ENCODE peak calls at places on chromosomes 13 and 19, in nine cellular contexts. D is lower lobe of right lung, Z is fibroblast of lung, U is left ventricle myocardium inferior, F is Caco-2, C is sigmoid colon, M is A673, Q is A549, X is lung. N is an unnamed sample.

GRCh38 chr13:83223546-83223945 is 658.7 kb downstream of the SLITRK1 start:
- DNase-seq in D (no peak), Z (no peak), U (no peak), F (no peak), C (no peak), M (no peak), Q (no peak), X (no peak), N (no peak)

GRCh38 chr19:1653300-1653628 is 849 bp upstream of the TCF3 start:
- DNase-seq in D (no peak), Z (no peak), U (no peak), F (no peak), C (no peak), M (no peak), Q (no peak), X (no peak), N (no peak)

GRCh38 chr19:38252935-38253691 is 3.1 kb downstream of the PPP1R14A start:
- DNase-seq in D (peak), Z (peak), U (peak), F (no peak), C (peak), M (no peak), Q (no peak), X (no peak), N (no peak)

GRCh38 chr19:47687906-47688305 is 25.3 kb upstream of the EHD2 start:
- DNase-seq in D (no peak), Z (no peak), U (no peak), F (no peak), C (no peak), M (no peak), Q (no peak), X (no peak), N (no peak)

GRCh38 chr19:5967994-5968430 is 9.9 kb downstream of the RANBP3 start:
- DNase-seq in D (peak), Z (peak), U (peak), F (peak), C (peak), M (peak), Q (peak), X (peak), N (peak)

GRCh38 chr19:46416077-46416709 is 2.8 kb upstream of the CCDC8 start:
- DNase-seq in D (peak), Z (peak), U (peak), F (peak), C (peak), M (peak), Q (peak), X (peak), N (peak)

GRCh38 chr19:31391518-31391917 is 42.3 kb upstream of the TSHZ3 start:
- DNase-seq in D (no peak), Z (no peak), U (no peak), F (no peak), C (no peak), M (no peak), Q (no peak), X (no peak), N (no peak)

GRCh38 chr19:58338825-58339558 is 12.2 kb downstream of the ZSCAN22 start:
- DNase-seq in D (peak), Z (no peak), U (no peak), F (peak), C (no peak), M (no peak), Q (no peak), X (no peak), N (no peak)

GRCh38 chr19:3210347-3211017 is 14.0 kb upstream of the CELF5 start:
- DNase-seq in D (peak), Z (peak), U (peak), F (peak), C (no peak), M (peak), Q (peak), X (peak), N (peak)

GRCh38 chr13:23868521-23868920 is 20.7 kb downstream of the MIPEP start:
- DNase-seq in D (no peak), Z (peak), U (no peak), F (no peak), C (no peak), M (no peak), Q (peak), X (no peak), N (peak)

GRCh38 chr13:57935965-57936364 is 304.4 kb downstream of the PCDH17 start:
- DNase-seq in D (no peak), Z (no peak), U (no peak), F (no peak), C (no peak), M (no peak), Q (no peak), X (no peak), N (no peak)

GRCh38 chr19:15508035-15508710 is at the start of gene CYP4F22:
- DNase-seq in D (no peak), Z (no peak), U (no peak), F (no peak), C (no peak), M (peak), Q (no peak), X (no peak), N (no peak)

GRCh38 chr19:9971341-9971897 is 35.1 kb upstream of the OLFM2 start:
- DNase-seq in D (no peak), Z (no peak), U (no peak), F (no peak), C (no peak), M (no peak), Q (no peak), X (no peak), N (no peak)

GRCh38 chr19:5960005-5961001 is 17.6 kb downstream of the RANBP3 start:
- DNase-seq in D (no peak), Z (no peak), U (peak), F (no peak), C (peak), M (no peak), Q (no peak), X (no peak), N (no peak)

GRCh38 chr19:54473071-54473941 is at the start of gene CDC42EP5:
- DNase-seq in D (peak), Z (peak), U (peak), F (peak), C (peak), M (peak), Q (no peak), X (no peak), N (peak)

GRCh38 chr13:74037762-74038161 is 96.4 kb downstream of the KLF12 start:
- DNase-seq in D (no peak), Z (no peak), U (no peak), F (no peak), C (no peak), M (no peak), Q (no peak), X (no peak), N (no peak)

GRCh38 chr13:99926014-99926731 is 45.4 kb downstream of the ZIC5 start:
- DNase-seq in D (no peak), Z (peak), U (no peak), F (peak), C (no peak), M (no peak), Q (peak), X (no peak), N (peak)

GRCh38 chr19:3319643-3320353 is 46.6 kb upstream of the NFIC start:
- DNase-seq in D (no peak), Z (no peak), U (no peak), F (no peak), C (no peak), M (peak), Q (no peak), X (no peak), N (no peak)

GRCh38 chr19:54470991-54471782 is 1.9 kb downstream of the CDC42EP5 start:
- DNase-seq in D (peak), Z (no peak), U (peak), F (peak), C (peak), M (peak), Q (no peak), X (no peak), N (no peak)

GRCh38 chr19:55702131-55702627 is 27.2 kb downstream of the EPN1 start:
- DNase-seq in D (no peak), Z (no peak), U (no peak), F (peak), C (no peak), M (no peak), Q (no peak), X (no peak), N (no peak)

GRCh38 chr19:13024126-13024957 is 29.1 kb downstream of the NFIX start:
- DNase-seq in D (peak), Z (no peak), U (no peak), F (no peak), C (peak), M (no peak), Q (no peak), X (no peak), N (no peak)

GRCh38 chr13:76542176-76542575 is 344.0 kb downstream of the KCTD12 start:
- DNase-seq in D (no peak), Z (no peak), U (no peak), F (no peak), C (no peak), M (no peak), Q (no peak), X (no peak), N (no peak)

GRCh38 chr13:70128098-70128497 is 19.8 kb upstream of the KLHL1 start:
- DNase-seq in D (no peak), Z (no peak), U (no peak), F (no peak), C (no peak), M (no peak), Q (no peak), X (no peak), N (no peak)

GRCh38 chr13:24618219-24618955 is 61.8 kb upstream of the ATP12A start:
- DNase-seq in D (no peak), Z (no peak), U (no peak), F (no peak), C (no peak), M (no peak), Q (no peak), X (no peak), N (peak)

GRCh38 chr19:30442715-30443114 is 70.5 kb downstream of the ZNF536 start:
- DNase-seq in D (no peak), Z (no peak), U (no peak), F (no peak), C (no peak), M (no peak), Q (no peak), X (no peak), N (no peak)

GRCh38 chr19:44722131-44723121 is 23.5 kb downstream of the CEACAM16 start:
- DNase-seq in D (no peak), Z (no peak), U (no peak), F (no peak), C (no peak), M (no peak), Q (peak), X (no peak), N (no peak)

GRCh38 chr13:60230593-60230992 is 66.9 kb upstream of the DIAPH3 start:
- DNase-seq in D (no peak), Z (peak), U (no peak), F (peak), C (no peak), M (no peak), Q (no peak), X (no peak), N (no peak)

GRCh38 chr19:46350758-46351159 is 3.9 kb downstream of the PPP5C start:
- DNase-seq in D (no peak), Z (no peak), U (no peak), F (no peak), C (no peak), M (no peak), Q (no peak), X (no peak), N (no peak)

GRCh38 chr19:46347572-46347883 is 641 bp downstream of the PPP5C start:
- DNase-seq in D (no peak), Z (no peak), U (no peak), F (no peak), C (no peak), M (no peak), Q (no peak), X (no peak), N (no peak)

GRCh38 chr13:110390572-110390971 is 83.5 kb downstream of the COL4A2 start:
- DNase-seq in D (no peak), Z (peak), U (no peak), F (no peak), C (no peak), M (no peak), Q (no peak), X (no peak), N (peak)

GRCh38 chr19:28710278-28710677 is 502.7 kb downstream of the UQCRFS1 start:
- DNase-seq in D (no peak), Z (peak), U (no peak), F (peak), C (no peak), M (peak), Q (peak), X (no peak), N (peak)

GRCh38 chr19:14182481-14182880 is 23.5 kb downstream of the ADGRL1 start:
- DNase-seq in D (no peak), Z (no peak), U (no peak), F (no peak), C (no peak), M (no peak), Q (no peak), X (no peak), N (no peak)

GRCh38 chr13:49859568-49859967 is 67.1 kb upstream of the KPNA3 start:
- DNase-seq in D (no peak), Z (peak), U (no peak), F (no peak), C (no peak), M (no peak), Q (peak), X (peak), N (peak)

GRCh38 chr19:17526922-17527321 is 15.5 kb downstream of the PGLS start:
- DNase-seq in D (no peak), Z (no peak), U (no peak), F (no peak), C (no peak), M (no peak), Q (no peak), X (no peak), N (no peak)

GRCh38 chr13:27920677-27921420 is 1.0 kb downstream of the PDX1 start:
- DNase-seq in D (no peak), Z (peak), U (no peak), F (peak), C (no peak), M (no peak), Q (peak), X (no peak), N (no peak)

GRCh38 chr19:32373614-32374295 is 28.3 kb downstream of the ZNF507 start:
- DNase-seq in D (no peak), Z (peak), U (no peak), F (peak), C (no peak), M (peak), Q (peak), X (peak), N (peak)

GRCh38 chr13:49113526-49114286 is 106.4 kb upstream of the MLNR start:
- DNase-seq in D (no peak), Z (peak), U (no peak), F (no peak), C (no peak), M (peak), Q (peak), X (no peak), N (peak)

GRCh38 chr19:13149628-13150186 is 468 bp downstream of the STX10 start:
- DNase-seq in D (peak), Z (peak), U (peak), F (peak), C (peak), M (peak), Q (peak), X (peak), N (no peak)

GRCh38 chr13:41327994-41328778 is 17.1 kb downstream of the NAA16 start:
- DNase-seq in D (no peak), Z (peak), U (no peak), F (no peak), C (no peak), M (no peak), Q (no peak), X (no peak), N (no peak)
- H3K4me3 ChIP-seq in D (no peak), Z (no peak), U (no peak), F (no peak), C (no peak), M (no peak), Q (no peak), X (no peak), N (no peak)

DNA sequence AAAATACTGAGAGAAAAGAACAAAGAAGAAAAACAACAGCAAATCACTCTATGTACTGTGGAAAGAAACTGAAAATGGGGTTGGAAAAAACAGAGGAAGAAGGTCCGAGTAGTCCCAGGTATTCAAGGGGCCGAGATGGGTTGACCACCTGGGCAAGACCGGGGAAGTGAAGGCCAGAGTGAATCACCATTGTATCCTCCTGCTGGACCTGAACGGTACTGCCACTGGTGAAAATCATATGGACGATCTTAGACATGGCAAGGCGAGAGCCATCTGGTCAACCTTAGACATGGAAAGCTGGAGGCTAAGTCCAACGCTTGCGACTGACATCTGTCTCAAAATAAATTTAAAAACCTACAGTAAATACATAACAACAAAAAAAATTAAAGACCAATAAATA is 44.4 kb upstream of the ZNF91 start:
- DNase-seq in D (no peak), Z (no peak), U (no peak), F (peak), C (no peak), M (no peak), Q (peak), X (no peak), N (no peak)
- TF ChIP-seq CTCF in D (no peak), Z (peak), U (peak), F (peak), C (no peak), M (no peak), Q (no peak), X (no peak), N (peak)

GRCh38 chr19:43525836-43526771 is 897 bp downstream of the ETHE1 start:
- DNase-seq in D (peak), Z (no peak), U (peak), F (peak), C (no peak), M (no peak), Q (no peak), X (no peak), N (no peak)
- H3K4me3 ChIP-seq in D (peak), Z (peak), U (peak), F (peak), C (peak), M (peak), Q (peak), X (peak), N (peak)

GRCh38 chr13:98664510-98664909 is 87.6 kb upstream of the STK24 start:
- DNase-seq in D (no peak), Z (no peak), U (no peak), F (no peak), C (no peak), M (no peak), Q (no peak), X (no peak), N (no peak)

GRCh38 chr13:98664047-98664446 is 87.1 kb upstream of the STK24 start:
- DNase-seq in D (no peak), Z (peak), U (no peak), F (no peak), C (no peak), M (peak), Q (no peak), X (no peak), N (peak)

GRCh38 chr13:98665638-98665995 is 86.9 kb downstream of the SLC15A1 start:
- DNase-seq in D (no peak), Z (no peak), U (no peak), F (peak), C (no peak), M (no peak), Q (no peak), X (no peak), N (no peak)

GRCh38 chr13:98664924-98665637 is 87.4 kb downstream of the SLC15A1 start:
- DNase-seq in D (no peak), Z (no peak), U (no peak), F (peak), C (no peak), M (no peak), Q (no peak), X (no peak), N (no peak)
- TF ChIP-seq CTCF in D (no peak), Z (no peak), U (no peak), F (no peak), C (no peak), M (no peak), Q (no peak), X (no peak), N (no peak)